ENCODE peak calls at places on chromosome 6, in ten cellular contexts. C, F, X, Q, P, Y, V, U, S and B are unnamed samples.

GRCh38 chr6:158759966-158760617 is 59.1 kb downstream of the EZR start:
- DNase-seq in C (no peak), F (no peak), X (no peak), Q (no peak), P (no peak), Y (no peak), V (no peak), U (no peak), S (no peak), B (no peak)

GRCh38 chr6:19803331-19804330 is 33.5 kb upstream of the ID4 start:
- DNase-seq in C (no peak), F (peak), X (no peak), Q (no peak), P (no peak), Y (peak), V (no peak), U (no peak), S (no peak), B (peak)

GRCh38 chr6:87473419-87473903 is 687 bp downstream of the SLC35A1 start:
- DNase-seq in C (no peak), F (peak), X (peak), Q (no peak), P (no peak), Y (peak), V (no peak), U (no peak), S (peak), B (peak)

GRCh38 chr6:64477311-64477850 is 841.8 kb downstream of the PHF3 start:
- DNase-seq in C (no peak), F (no peak), X (no peak), Q (no peak), P (no peak), Y (peak), V (no peak), U (no peak), S (no peak), B (peak)

GRCh38 chr6:170221753-170222400 is 69.0 kb downstream of the DLL1 start:
- DNase-seq in C (no peak), F (no peak), X (peak), Q (no peak), P (no peak), Y (no peak), V (no peak), U (no peak), S (no peak), B (no peak)

GRCh38 chr6:166588691-166589333 is 2.3 kb upstream of the RAMACL start:
- DNase-seq in C (no peak), F (no peak), X (no peak), Q (no peak), P (no peak), Y (peak), V (no peak), U (no peak), S (no peak), B (peak)

GRCh38 chr6:34583861-34584604 is 27.9 kb upstream of the SPDEF start:
- DNase-seq in C (no peak), F (peak), X (no peak), Q (no peak), P (no peak), Y (no peak), V (no peak), U (no peak), S (no peak), B (no peak)

GRCh38 chr6:11231564-11232176 is 798 bp downstream of the NEDD9 start:
- DNase-seq in C (no peak), F (peak), X (no peak), Q (no peak), P (no peak), Y (peak), V (no peak), U (no peak), S (peak), B (no peak)

GRCh38 chr6:142940487-142940886 is 4.5 kb downstream of the HIVEP2 start:
- DNase-seq in C (no peak), F (no peak), X (no peak), Q (peak), P (no peak), Y (peak), V (no peak), U (no peak), S (no peak), B (no peak)

GRCh38 chr6:134436281-134436815 is 118.4 kb upstream of the SGK1 start:
- DNase-seq in C (no peak), F (no peak), X (peak), Q (peak), P (no peak), Y (peak), V (no peak), U (no peak), S (peak), B (peak)
- H3K4me3 ChIP-seq in C (no peak), F (no peak), X (no peak), Q (no peak), P (peak), Y (peak), V (peak), U (peak), S (peak), B (no peak)

GRCh38 chr6:70183512-70183911 is 119.4 kb downstream of the COL9A1 start:
- DNase-seq in C (no peak), F (no peak), X (no peak), Q (no peak), P (no peak), Y (no peak), V (no peak), U (no peak), S (no peak), B (no peak)

GRCh38 chr6:70180183-70180903 is 122.5 kb downstream of the COL9A1 start:
- DNase-seq in C (no peak), F (no peak), X (no peak), Q (no peak), P (no peak), Y (no peak), V (no peak), U (no peak), S (no peak), B (no peak)

GRCh38 chr6:70184723-70185122 is 118.2 kb downstream of the COL9A1 start:
- DNase-seq in C (no peak), F (no peak), X (no peak), Q (no peak), P (no peak), Y (no peak), V (no peak), U (no peak), S (no peak), B (no peak)

GRCh38 chr6:70176853-70177550 is 125.9 kb downstream of the COL9A1 start:
- DNase-seq in C (no peak), F (no peak), X (no peak), Q (no peak), P (no peak), Y (no peak), V (no peak), U (no peak), S (no peak), B (no peak)

DNA sequence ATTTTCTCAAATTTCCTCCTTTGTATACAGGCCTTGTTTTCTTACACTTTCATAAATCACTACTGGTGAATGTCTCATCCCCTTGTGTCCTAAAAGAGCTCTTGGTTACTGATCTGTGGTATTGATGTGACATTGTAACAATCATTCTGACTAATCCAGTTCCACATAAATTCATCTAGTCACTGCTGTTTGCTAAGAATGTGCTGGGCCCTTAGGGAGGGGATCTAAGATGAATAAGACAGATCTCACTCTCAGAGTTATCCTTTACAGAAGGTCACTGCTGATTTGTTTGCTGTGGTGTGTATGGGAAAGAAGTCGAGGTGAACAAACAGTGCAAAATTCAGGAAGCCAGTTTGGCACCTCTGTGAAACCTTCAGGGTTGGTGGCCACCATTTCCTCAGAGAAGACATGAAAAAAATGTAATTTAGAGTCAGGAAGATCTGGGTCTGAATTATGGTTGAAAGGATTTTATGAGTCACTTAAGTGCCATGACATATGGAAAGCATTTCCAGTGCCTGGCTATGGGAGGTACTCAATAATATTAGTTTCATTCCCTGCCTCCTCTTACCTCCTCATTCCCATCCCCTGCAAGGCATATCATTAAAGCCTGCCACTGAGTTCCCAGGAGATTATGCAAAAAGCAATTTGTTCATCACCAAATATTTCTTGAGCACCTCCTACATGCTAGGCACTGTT is 121.8 kb downstream of the COL9A1 start:
- DNase-seq in C (no peak), F (no peak), X (no peak), Q (no peak), P (no peak), Y (no peak), V (no peak), U (no peak), S (no peak), B (no peak)
- H3K4me3 ChIP-seq in C (no peak), F (no peak), X (no peak), Q (no peak), P (no peak), Y (no peak), V (no peak), U (no peak), S (no peak), B (no peak)

GRCh38 chr6:154157082-154157481 is 118.0 kb downstream of the OPRM1 start:
- DNase-seq in C (no peak), F (no peak), X (no peak), Q (no peak), P (no peak), Y (no peak), V (no peak), U (peak), S (no peak), B (no peak)
- H3K4me3 ChIP-seq in C (no peak), F (no peak), X (no peak), Q (no peak), P (peak), Y (no peak), V (peak), U (peak), S (no peak), B (no peak)

GRCh38 chr6:27359231-27359630 is 29.3 kb upstream of the ZNF391 start:
- DNase-seq in C (no peak), F (no peak), X (no peak), Q (no peak), P (no peak), Y (no peak), V (no peak), U (no peak), S (no peak), B (no peak)
- H3K4me3 ChIP-seq in C (no peak), F (no peak), X (no peak), Q (no peak), P (no peak), Y (no peak), V (no peak), U (no peak), S (no peak), B (no peak)

GRCh38 chr6:49552596-49552995 is 2.1 kb downstream of the C6orf141 start:
- DNase-seq in C (peak), F (peak), X (no peak), Q (no peak), P (no peak), Y (no peak), V (no peak), U (no peak), S (no peak), B (no peak)

GRCh38 chr6:49549691-49550412 is 616 bp upstream of the C6orf141 start:
- DNase-seq in C (peak), F (peak), X (no peak), Q (no peak), P (no peak), Y (no peak), V (no peak), U (no peak), S (no peak), B (no peak)

GRCh38 chr6:49550413-49551125 is at the start of gene C6orf141:
- DNase-seq in C (peak), F (peak), X (peak), Q (no peak), P (no peak), Y (peak), V (no peak), U (no peak), S (peak), B (peak)

GRCh38 chr6:49551866-49552129 is 1.3 kb downstream of the C6orf141 start:
- DNase-seq in C (no peak), F (no peak), X (no peak), Q (no peak), P (no peak), Y (no peak), V (no peak), U (no peak), S (no peak), B (no peak)

GRCh38 chr6:49551126-49551865 is 828 bp downstream of the C6orf141 start:
- DNase-seq in C (peak), F (peak), X (peak), Q (no peak), P (no peak), Y (no peak), V (no peak), U (no peak), S (no peak), B (no peak)
- H3K4me3 ChIP-seq in C (peak), F (peak), X (no peak), Q (no peak), P (peak), Y (peak), V (peak), U (peak), S (peak), B (peak)

DNA sequence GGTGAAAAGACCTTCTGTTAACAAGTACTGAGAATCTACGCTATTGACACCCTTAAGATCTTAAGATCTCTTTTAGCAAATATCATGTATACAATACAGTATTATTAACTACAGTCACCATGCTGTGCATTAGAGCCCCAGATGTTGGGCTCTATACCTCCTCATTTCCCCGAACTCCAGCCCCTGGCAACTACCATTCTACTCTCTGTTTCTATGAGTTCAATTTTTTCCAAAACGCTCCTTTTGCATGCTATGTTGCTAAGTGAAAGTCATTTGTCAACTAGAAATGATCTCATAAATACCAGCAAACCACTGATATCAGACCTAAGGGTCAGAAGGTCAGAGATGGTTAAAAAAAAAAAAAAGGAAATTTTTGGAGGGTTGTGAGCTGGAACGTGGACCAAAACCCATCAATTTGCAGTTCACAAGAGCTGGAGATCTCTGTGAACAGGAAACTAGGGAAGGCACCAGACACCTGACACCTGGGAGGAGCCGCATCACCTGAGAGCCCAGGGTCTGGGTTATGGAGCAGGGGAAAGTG is 122.0 kb upstream of the KCNK16 start:
- DNase-seq in C (no peak), F (no peak), X (no peak), Q (no peak), P (no peak), Y (no peak), V (no peak), U (no peak), S (no peak), B (no peak)
- H3K4me3 ChIP-seq in C (no peak), F (no peak), X (no peak), Q (no peak), P (no peak), Y (no peak), V (no peak), U (no peak), S (no peak), B (no peak)

DNA sequence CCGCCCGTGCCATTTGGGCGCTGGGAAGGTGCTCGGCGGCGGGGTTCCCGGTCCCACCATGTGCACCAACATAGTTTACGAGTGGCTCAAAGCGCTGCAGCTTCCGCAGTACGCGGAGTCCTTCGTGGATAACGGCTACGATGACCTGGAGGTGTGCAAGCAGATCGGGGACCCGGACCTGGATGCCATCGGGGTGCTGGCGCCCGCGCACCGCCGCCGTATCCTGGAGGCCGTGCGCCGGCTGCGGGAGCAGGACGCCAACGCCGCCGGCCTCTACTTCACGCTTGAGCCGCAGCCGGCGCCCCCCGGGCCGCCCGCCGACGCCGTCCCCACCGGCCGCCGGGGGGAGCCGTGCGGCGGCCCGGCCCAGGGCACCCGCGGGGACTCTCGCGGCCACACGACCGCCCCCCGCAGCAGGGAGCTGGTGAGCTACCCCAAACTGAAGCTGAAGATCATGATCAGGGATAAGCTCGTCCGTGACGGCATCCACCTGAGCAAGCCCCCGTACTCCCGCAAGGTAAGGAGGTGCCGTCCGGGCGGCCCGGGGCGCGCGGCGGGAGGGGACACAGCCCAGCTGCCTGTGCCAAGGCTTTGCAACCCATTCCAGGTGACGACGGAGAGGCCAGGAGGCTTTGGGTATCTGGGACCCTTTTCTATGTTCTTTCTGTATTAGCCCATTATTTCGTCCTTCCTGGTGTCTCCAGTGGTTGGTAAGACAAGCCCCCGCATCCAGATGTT is 550 bp downstream of the SAMD5 start:
- DNase-seq in C (no peak), F (peak), X (peak), Q (no peak), P (no peak), Y (no peak), V (no peak), U (no peak), S (peak), B (no peak)
- H3K4me3 ChIP-seq in C (peak), F (peak), X (peak), Q (peak), P (no peak), Y (peak), V (peak), U (no peak), S (peak), B (peak)

GRCh38 chr6:90611543-90611864 is 24.6 kb upstream of the MAP3K7 start:
- DNase-seq in C (peak), F (no peak), X (no peak), Q (no peak), P (no peak), Y (no peak), V (no peak), U (no peak), S (no peak), B (no peak)
- H3K4me3 ChIP-seq in C (peak), F (peak), X (peak), Q (peak), P (peak), Y (peak), V (peak), U (peak), S (peak), B (no peak)

GRCh38 chr6:3748208-3748701 is 3.3 kb downstream of the PXDC1 start:
- DNase-seq in C (peak), F (peak), X (peak), Q (peak), P (no peak), Y (peak), V (no peak), U (no peak), S (peak), B (peak)

GRCh38 chr6:3749390-3749978 is 2.0 kb downstream of the PXDC1 start:
- DNase-seq in C (no peak), F (no peak), X (peak), Q (no peak), P (no peak), Y (no peak), V (no peak), U (no peak), S (no peak), B (no peak)

GRCh38 chr6:3750324-3751018 is 1.0 kb downstream of the PXDC1 start:
- DNase-seq in C (peak), F (peak), X (peak), Q (no peak), P (no peak), Y (peak), V (no peak), U (no peak), S (no peak), B (peak)

GRCh38 chr6:3749991-3750323 is 1.6 kb downstream of the PXDC1 start:
- DNase-seq in C (no peak), F (no peak), X (no peak), Q (peak), P (no peak), Y (peak), V (no peak), U (no peak), S (no peak), B (peak)

DNA sequence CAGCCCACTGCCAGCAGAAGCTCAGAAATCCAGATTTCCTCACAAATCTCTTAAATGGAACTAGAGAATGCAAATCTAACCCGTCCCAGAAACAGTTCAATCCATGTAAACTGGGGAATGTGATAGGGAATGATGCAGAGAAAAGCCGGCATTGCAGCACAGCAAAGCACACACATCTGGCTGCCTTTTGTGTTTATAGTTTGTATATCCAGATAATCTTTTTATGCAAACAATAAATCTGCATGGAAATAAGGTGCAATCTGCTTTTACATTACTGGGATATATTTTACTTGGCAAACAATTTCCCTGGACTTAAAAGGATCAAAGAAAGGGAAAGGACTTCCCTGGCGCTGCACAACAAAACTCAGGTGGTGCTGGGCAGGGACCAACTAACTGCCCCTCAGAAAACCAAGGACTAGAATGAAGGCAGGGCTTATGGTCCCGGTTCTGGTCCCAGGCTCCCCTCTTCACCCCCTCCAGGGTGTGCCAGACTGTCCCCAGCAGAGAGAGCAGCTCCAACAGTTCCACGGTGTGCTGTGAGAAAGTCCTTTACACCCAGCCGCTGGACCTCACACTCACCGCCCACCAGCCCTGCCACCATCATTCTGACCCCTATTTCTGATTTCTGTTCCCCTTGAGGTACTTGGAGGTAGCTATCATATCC is 2.7 kb downstream of the PXDC1 start:
- DNase-seq in C (no peak), F (no peak), X (no peak), Q (no peak), P (no peak), Y (no peak), V (no peak), U (no peak), S (no peak), B (no peak)
- H3K4me3 ChIP-seq in C (no peak), F (no peak), X (no peak), Q (no peak), P (no peak), Y (peak), V (peak), U (no peak), S (no peak), B (peak)

GRCh38 chr6:27667651-27668441 is 194.9 kb upstream of the ZNF184 start:
- DNase-seq in C (no peak), F (peak), X (no peak), Q (peak), P (no peak), Y (no peak), V (no peak), U (no peak), S (no peak), B (peak)
- H3K4me3 ChIP-seq in C (peak), F (peak), X (no peak), Q (peak), P (no peak), Y (peak), V (peak), U (no peak), S (peak), B (peak)